ENCODE peak calls at places on chromosomes 4 and X, in six cellular contexts. T is GM03348, F is body of pancreas, W is COR-L47, Q is dorsolateral prefrontal cortex, C is kidney tubule cell. J is an unnamed sample.

GRCh38 chrX:20623448-20623847 is 356.7 kb upstream of the RPS6KA3 start:
- DNase-seq in C (peak), W (no peak), F (no peak), T (peak), Q (no peak), J (no peak)

GRCh38 chr4:113921089-113921842 is 58.2 kb downstream of the ARSJ start:
- DNase-seq in Q (no peak), C (peak), T (peak), W (no peak), F (no peak), J (no peak)

GRCh38 chr4:13599159-13599558 is 28.4 kb downstream of the BOD1L1 start:
- DNase-seq in T (no peak), F (no peak), Q (peak), W (no peak), C (peak), J (no peak)

GRCh38 chrX:53356186-53356585 is 66.3 kb downstream of the SMC1A start:
- DNase-seq in Q (no peak), C (no peak), F (no peak), W (no peak), T (no peak), J (no peak)

GRCh38 chr4:112927544-112927943 is 121.9 kb upstream of the ANK2 start:
- DNase-seq in Q (no peak), C (no peak), F (no peak), T (no peak), W (no peak), J (no peak)

GRCh38 chrX:1009771-1010170 is 202.7 kb downstream of the CRLF2 start:
- DNase-seq in Q (no peak), C (no peak), T (no peak), F (no peak), W (no peak), J (no peak)

GRCh38 chr4:8300832-8301231 is 31.3 kb downstream of the HTRA3 start:
- DNase-seq in Q (no peak), T (no peak), W (no peak), F (no peak), C (no peak), J (no peak)

GRCh38 chr4:73068496-73069337 is 799 bp downstream of the COX18 start:
- DNase-seq in C (peak), Q (no peak), W (no peak), F (peak), T (peak), J (no peak)

GRCh38 chr4:1989533-1990347 is 19.0 kb downstream of the NELFA start:
- DNase-seq in T (no peak), Q (no peak), F (no peak), C (no peak), W (no peak), J (no peak)

GRCh38 chr4:8274772-8275241 is 5.3 kb downstream of the HTRA3 start:
- DNase-seq in Q (no peak), T (peak), F (peak), C (no peak), W (no peak), J (peak)

GRCh38 chr4:5218376-5219069 is 167.2 kb downstream of the STK32B start:
- DNase-seq in Q (no peak), C (no peak), W (no peak), T (no peak), F (no peak), J (no peak)

GRCh38 chr4:184263461-184263860 is 45.8 kb upstream of the ENPP6 start:
- DNase-seq in W (no peak), Q (no peak), T (no peak), F (no peak), C (no peak), J (no peak)

GRCh38 chrX:37380920-37381319 is 31.8 kb downstream of the PRRG1 start:
- DNase-seq in Q (no peak), W (no peak), C (peak), T (no peak), F (peak), J (no peak)

GRCh38 chrX:56764153-56764974 is 35.3 kb downstream of the NBDY start:
- DNase-seq in T (peak), C (peak), F (peak), Q (peak), W (no peak), J (peak)

GRCh38 chrX:148618472-148619445 is 118.3 kb downstream of the AFF2 start:
- DNase-seq in C (no peak), W (no peak), F (no peak), Q (no peak), T (no peak), J (no peak)

GRCh38 chr4:162684371-162684700 is 482.4 kb downstream of the NAF1 start:
- DNase-seq in T (no peak), C (no peak), W (no peak), Q (no peak), F (no peak), J (no peak)

GRCh38 chrX:3143043-3143799 is 102.0 kb downstream of the ARSF start:
- DNase-seq in C (peak), T (no peak), Q (no peak), F (no peak), W (no peak), J (no peak)

GRCh38 chr4:40206421-40206820 is 9.6 kb downstream of the RHOH start:
- DNase-seq in W (no peak), T (no peak), C (no peak), Q (no peak), F (no peak), J (no peak)

GRCh38 chrX:19709812-19710518 is 177.4 kb downstream of the SH3KBP1 start:
- DNase-seq in W (no peak), C (peak), T (peak), F (peak), Q (no peak), J (no peak)

GRCh38 chr4:38512840-38513239 is 151.2 kb upstream of the KLF3 start:
- DNase-seq in Q (no peak), F (no peak), T (no peak), W (no peak), C (no peak), J (no peak)

GRCh38 chrX:30806187-30806728 is 82.8 kb downstream of the TAB3 start:
- DNase-seq in Q (no peak), F (no peak), T (no peak), C (no peak), W (no peak), J (no peak)

GRCh38 chrX:119541188-119541587 is 24.0 kb downstream of the STEEP1 start:
- DNase-seq in W (no peak), T (peak), C (peak), Q (no peak), F (no peak), J (no peak)

GRCh38 chrX:17580529-17581155 is 156.7 kb upstream of the SCML1 start:
- DNase-seq in C (peak), W (no peak), Q (no peak), F (no peak), T (peak), J (no peak)

GRCh38 chr4:47499705-47500104 is 14.6 kb downstream of the ATP10D start:
- DNase-seq in Q (no peak), C (no peak), T (no peak), F (no peak), W (no peak), J (no peak)

GRCh38 chrX:17525266-17525665 is 150.3 kb downstream of the NHS start:
- DNase-seq in T (peak), Q (no peak), F (no peak), W (no peak), C (no peak), J (no peak)

GRCh38 chr4:80094191-80094590 is 21.2 kb upstream of the ANTXR2 start:
- DNase-seq in F (no peak), W (no peak), Q (no peak), C (no peak), T (peak), J (no peak)

GRCh38 chr4:57070461-57070860 is 39.7 kb downstream of the IGFBP7 start:
- DNase-seq in C (no peak), F (no peak), T (no peak), W (no peak), Q (no peak), J (no peak)

GRCh38 chr4:72767903-72768817 is 199.1 kb upstream of the ADAMTS3 start:
- DNase-seq in C (peak), F (no peak), Q (no peak), W (no peak), T (peak), J (no peak)

GRCh38 chr4:37393889-37394288 is 149.3 kb downstream of the NWD2 start:
- DNase-seq in Q (no peak), F (no peak), W (no peak), C (no peak), T (no peak), J (no peak)

GRCh38 chr4:26311633-26312032 is 9.2 kb upstream of the RBPJ start:
- DNase-seq in T (no peak), C (no peak), Q (no peak), F (no peak), W (no peak), J (no peak)

GRCh38 chrX:1207496-1208025 is 4.9 kb downstream of the CRLF2 start:
- DNase-seq in Q (no peak), F (no peak), T (no peak), W (no peak), C (no peak), J (no peak)

GRCh38 chr4:124650614-124651013 is 61.9 kb downstream of the ANKRD50 start:
- DNase-seq in T (no peak), Q (no peak), F (no peak), C (no peak), W (no peak), J (no peak)

GRCh38 chr4:14184265-14184664 is 556.7 kb upstream of the BOD1L1 start:
- DNase-seq in Q (no peak), C (no peak), F (no peak), W (no peak), T (peak), J (no peak)

GRCh38 chr4:99473131-99473530 is 37.7 kb upstream of the C4orf17 start:
- DNase-seq in Q (no peak), W (no peak), T (no peak), C (peak), F (no peak), J (no peak)

GRCh38 chrX:3232262-3232950 is 114.0 kb downstream of the MXRA5 start:
- DNase-seq in C (no peak), T (no peak), Q (no peak), W (no peak), F (no peak), J (no peak)